ENCODE peak calls at places on chromosomes 13 and 19, in seven cellular contexts. One of them, this sample, is unnamed.

GRCh38 chr13:82698383-82698782 is 1183.9 kb downstream of the SLITRK1 start:
- DNase-seq in cardiac fibroblast: no peak
- DNase-seq in H54: no peak
- DNase-seq in SK-N-SH: no peak
- DNase-seq in GM12865: no peak
- DNase-seq in SK-N-MC: no peak
- DNase-seq in hypothalamus: no peak
- DNase-seq in this sample: no peak

GRCh38 chr19:14107581-14108461 is 9.7 kb downstream of the PRKACA start:
- DNase-seq in hypothalamus: no peak
- DNase-seq in cardiac fibroblast: peak
- DNase-seq in GM12865: no peak
- DNase-seq in SK-N-SH: no peak
- DNase-seq in H54: no peak
- DNase-seq in SK-N-MC: no peak
- DNase-seq in this sample: no peak

GRCh38 chr19:48480151-48480475 is 10.9 kb downstream of the CYTH2 start:
- DNase-seq in cardiac fibroblast: no peak
- DNase-seq in GM12865: no peak
- DNase-seq in H54: no peak
- DNase-seq in hypothalamus: peak
- DNase-seq in SK-N-MC: no peak
- DNase-seq in SK-N-SH: no peak
- DNase-seq in this sample: peak

GRCh38 chr19:5803441-5803751 is 1.5 kb upstream of the NRTN start:
- DNase-seq in SK-N-MC: no peak
- DNase-seq in cardiac fibroblast: no peak
- DNase-seq in H54: no peak
- DNase-seq in SK-N-SH: no peak
- DNase-seq in hypothalamus: no peak
- DNase-seq in GM12865: no peak
- DNase-seq in this sample: no peak

GRCh38 chr19:50341091-50341564 is 12.0 kb upstream of the KCNC3 start:
- DNase-seq in GM12865: peak
- DNase-seq in SK-N-MC: no peak
- DNase-seq in hypothalamus: no peak
- DNase-seq in cardiac fibroblast: no peak
- DNase-seq in SK-N-SH: no peak
- DNase-seq in H54: no peak
- DNase-seq in this sample: no peak

GRCh38 chr19:31350693-31351211 is 1.5 kb upstream of the TSHZ3 start:
- DNase-seq in hypothalamus: peak
- DNase-seq in GM12865: no peak
- DNase-seq in SK-N-MC: no peak
- DNase-seq in cardiac fibroblast: peak
- DNase-seq in SK-N-SH: peak
- DNase-seq in H54: peak
- DNase-seq in this sample: no peak

GRCh38 chr19:44303976-44304568 is 753 bp downstream of the ZNF235 start:
- DNase-seq in SK-N-SH: peak
- DNase-seq in GM12865: peak
- DNase-seq in H54: peak
- DNase-seq in hypothalamus: no peak
- DNase-seq in cardiac fibroblast: no peak
- DNase-seq in SK-N-MC: no peak
- DNase-seq in this sample: no peak

GRCh38 chr13:37869506-37869755 is 141 bp downstream of the TRPC4 start:
- DNase-seq in SK-N-MC: no peak
- DNase-seq in hypothalamus: no peak
- DNase-seq in H54: no peak
- DNase-seq in SK-N-SH: no peak
- DNase-seq in cardiac fibroblast: no peak
- DNase-seq in GM12865: no peak
- DNase-seq in this sample: no peak

GRCh38 chr13:20633802-20634201 is 66.8 kb downstream of the IFT88 start:
- DNase-seq in cardiac fibroblast: no peak
- DNase-seq in hypothalamus: no peak
- DNase-seq in H54: no peak
- DNase-seq in SK-N-SH: no peak
- DNase-seq in SK-N-MC: no peak
- DNase-seq in GM12865: no peak
- DNase-seq in this sample: no peak

GRCh38 chr19:4278460-4278901 is 585 bp upstream of the SHD start:
- DNase-seq in SK-N-SH: peak
- DNase-seq in SK-N-MC: no peak
- DNase-seq in cardiac fibroblast: no peak
- DNase-seq in hypothalamus: no peak
- DNase-seq in GM12865: no peak
- DNase-seq in H54: no peak
- DNase-seq in this sample: no peak

GRCh38 chr19:54506079-54506478 is 3.4 kb downstream of the LAIR2 start:
- DNase-seq in GM12865: no peak
- DNase-seq in cardiac fibroblast: no peak
- DNase-seq in SK-N-MC: no peak
- DNase-seq in SK-N-SH: no peak
- DNase-seq in H54: no peak
- DNase-seq in hypothalamus: no peak
- DNase-seq in this sample: no peak

GRCh38 chr19:1843646-1844394 is 4.5 kb downstream of the REXO1 start:
- DNase-seq in GM12865: no peak
- DNase-seq in hypothalamus: no peak
- DNase-seq in H54: no peak
- DNase-seq in SK-N-MC: no peak
- DNase-seq in cardiac fibroblast: no peak
- DNase-seq in SK-N-SH: no peak
- DNase-seq in this sample: no peak

This sample was measured in dorsolateral prefrontal cortex.